ENCODE peak calls at places on chromosomes 16 and 17, in four cellular contexts. F, U, O and Z are unnamed samples.

GRCh38 chr17:7889166-7889584 is 586 bp downstream of the CHD3 start:
- DNase-seq in U (peak; percentile 92), F (peak; percentile 86), O (peak; percentile 94), Z (peak; percentile 74)

GRCh38 chr17:31489295-31490018 is 98.0 kb downstream of the RAB11FIP4 start:
- DNase-seq in O (no peak), U (no peak), F (no peak), Z (peak; percentile 31)

GRCh38 chr16:8668138-8668537 is 6.3 kb upstream of the ABAT start:
- DNase-seq in U (no peak), F (no peak), O (no peak), Z (no peak)

GRCh38 chr16:20971420-20971819 is 70.8 kb downstream of the LYRM1 start:
- DNase-seq in O (no peak), F (no peak), U (no peak), Z (no peak)

GRCh38 chr16:53089434-53090270 is 34.9 kb downstream of the CHD9 start:
- DNase-seq in O (no peak), F (no peak), U (no peak), Z (no peak)

GRCh38 chr17:10151667-10152496 is 46.5 kb downstream of the GAS7 start:
- DNase-seq in U (no peak), F (no peak), O (no peak), Z (no peak)

GRCh38 chr17:61720016-61720795 is 129.2 kb upstream of the NACA2 start:
- DNase-seq in U (no peak), F (peak; percentile 84), O (no peak), Z (no peak)

GRCh38 chr17:33220031-33220430 is 73.1 kb downstream of the ASIC2 start:
- DNase-seq in O (no peak), U (no peak), F (no peak), Z (no peak)

GRCh38 chr16:29784901-29785500 is 5.5 kb upstream of the KIF22 start:
- DNase-seq in U (peak; percentile 38), O (no peak), F (peak; percentile 22), Z (no peak)

GRCh38 chr17:49896860-49897259 is 49.0 kb upstream of the TAC4 start:
- DNase-seq in F (no peak), O (no peak), U (no peak), Z (no peak)

GRCh38 chr16:67658849-67659674 is 998 bp downstream of the ACD start:
- DNase-seq in O (no peak), F (no peak), U (no peak), Z (no peak)

GRCh38 chr16:70736454-70737376 is 50.9 kb upstream of the MTSS2 start:
- DNase-seq in U (no peak), F (peak; percentile 34), O (no peak), Z (no peak)

GRCh38 chr17:59275618-59276017 is 55.3 kb downstream of the GDPD1 start:
- DNase-seq in F (no peak), O (peak; percentile 27), U (no peak), Z (no peak)
- TF ChIP-seq RAD21 in F (no peak), O (no peak), U (no peak), Z (no peak)

GRCh38 chr17:50904522-50905459 is 38.6 kb upstream of the TOB1 start:
- DNase-seq in U (no peak), F (no peak), O (peak; percentile 90), Z (no peak)
- H3K4me3 ChIP-seq in U (no peak overlapping the region), F (no peak overlapping the region), O (no peak overlapping the region), Z (no peak overlapping the region)

GRCh38 chr17:35171834-35172233 is 22.4 kb downstream of the SLC35G3 start:
- DNase-seq in O (no peak), U (no peak), F (peak; percentile 32), Z (no peak)
- TF ChIP-seq RAD21 in O (no peak), U (no peak), F (no peak), Z (no peak)

DNA sequence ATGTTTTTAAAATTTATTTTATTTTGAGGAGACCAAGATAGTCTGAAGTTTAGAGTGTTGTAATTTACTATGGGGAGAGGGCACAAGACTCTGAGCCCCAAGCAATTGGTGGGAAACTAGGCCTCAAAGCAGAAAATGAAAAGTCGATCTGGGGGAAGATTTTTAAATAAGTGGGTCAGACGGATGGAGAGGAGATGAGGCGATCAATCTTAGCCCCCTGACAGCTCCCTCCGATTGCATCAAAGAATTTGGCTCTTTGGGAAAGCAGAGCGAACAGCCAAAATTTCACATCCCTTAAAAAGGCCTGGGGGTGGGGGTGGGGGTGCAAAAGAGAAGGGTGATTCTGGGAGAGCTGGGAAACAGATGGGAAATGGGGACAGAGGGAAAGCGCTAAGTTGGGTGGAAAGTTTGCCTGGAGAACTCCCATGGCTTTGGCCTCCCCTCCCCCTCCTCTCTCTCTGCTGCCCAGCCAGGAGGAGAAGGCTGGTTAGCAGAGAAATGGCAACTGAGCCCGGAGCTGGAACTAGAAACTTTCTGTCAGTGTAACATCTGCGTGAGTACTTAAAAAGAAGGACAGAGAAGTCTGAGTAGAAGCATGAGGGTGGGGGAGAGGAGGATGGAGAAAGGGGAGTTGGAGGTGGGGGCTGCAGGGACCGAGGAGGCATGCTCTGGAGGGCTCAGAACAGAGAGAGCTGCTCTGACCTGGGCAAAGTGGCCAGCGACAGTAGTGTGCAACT is 1.4 kb upstream of the HOXB2 start:
- DNase-seq in U (no peak), F (peak; percentile 52), O (no peak), Z (no peak)
- H3K4me3 ChIP-seq in U (no peak overlapping the region), F (peak overlapping the region; percentile 6), O (no peak overlapping the region), Z (no peak overlapping the region)

GRCh38 chr16:54269461-54269860 is 17.1 kb downstream of the IRX3 start:
- DNase-seq in F (no peak), U (no peak), O (no peak), Z (no peak)
- TF ChIP-seq RAD21 in F (no peak), U (no peak), O (no peak), Z (no peak)

GRCh38 chr17:28875856-28876564 is 21.2 kb downstream of the ERAL1 start:
- DNase-seq in F (no peak), O (no peak), U (no peak), Z (no peak)
- H3K4me3 ChIP-seq in F (no peak overlapping the region), O (no peak overlapping the region), U (no peak overlapping the region), Z (no peak overlapping the region)